ENCODE peak calls at places on chromosomes 11 and 22, in five cellular contexts. One of them, this sample, is unnamed.

GRCh38 chr11:45173064-45173463 is 26.6 kb downstream of the PRDM11 start:
- DNase-seq in spleen: no peak
- DNase-seq in body of pancreas: no peak
- DNase-seq in tibial artery: no peak
- DNase-seq in thoracic aorta: no peak
- DNase-seq in this sample: peak; percentile 76

GRCh38 chr11:4065086-4065485 is 29.5 kb upstream of the RRM1 start:
- DNase-seq in spleen: no peak
- DNase-seq in body of pancreas: no peak
- DNase-seq in tibial artery: no peak
- DNase-seq in thoracic aorta: no peak
- DNase-seq in this sample: no peak

GRCh38 chr11:8777907-8778767 is 95.5 kb downstream of the RPL27A start:
- DNase-seq in spleen: no peak
- DNase-seq in body of pancreas: peak; percentile 46
- DNase-seq in tibial artery: peak; percentile 55
- DNase-seq in thoracic aorta: peak; percentile 53
- DNase-seq in this sample: peak; percentile 33

GRCh38 chr11:12900496-12900895 is 108.6 kb upstream of the RASSF10 start:
- DNase-seq in spleen: no peak
- DNase-seq in body of pancreas: peak; percentile 36
- DNase-seq in tibial artery: no peak
- DNase-seq in thoracic aorta: no peak
- DNase-seq in this sample: no peak

GRCh38 chr22:39926175-39927152 is 25.6 kb downstream of the GRAP2 start:
- DNase-seq in spleen: no peak
- DNase-seq in body of pancreas: peak; percentile 13
- DNase-seq in tibial artery: no peak
- DNase-seq in thoracic aorta: no peak
- DNase-seq in this sample: peak; percentile 28

GRCh38 chr11:1230456-1231395 is 7.9 kb downstream of the MUC5B start:
- DNase-seq in spleen: peak; percentile 68
- DNase-seq in body of pancreas: no peak
- DNase-seq in tibial artery: no peak
- DNase-seq in thoracic aorta: no peak
- DNase-seq in this sample: peak; percentile 8

GRCh38 chr11:113311536-113311935 is 2.8 kb upstream of the TTC12 start:
- DNase-seq in spleen: no peak
- DNase-seq in body of pancreas: no peak
- DNase-seq in tibial artery: no peak
- DNase-seq in thoracic aorta: no peak
- DNase-seq in this sample: no peak

GRCh38 chr22:22881116-22882032 is 6.2 kb upstream of the IGLL5 start:
- DNase-seq in spleen: no peak
- DNase-seq in body of pancreas: no peak
- DNase-seq in tibial artery: no peak
- DNase-seq in thoracic aorta: no peak
- DNase-seq in this sample: no peak

GRCh38 chr22:31439805-31440204 is 40.4 kb downstream of the DRG1 start:
- DNase-seq in spleen: no peak
- DNase-seq in body of pancreas: no peak
- DNase-seq in tibial artery: no peak
- DNase-seq in thoracic aorta: no peak
- DNase-seq in this sample: no peak

GRCh38 chr11:78331711-78332110 is 85.9 kb downstream of the GAB2 start:
- DNase-seq in spleen: no peak
- DNase-seq in body of pancreas: no peak
- DNase-seq in tibial artery: no peak
- DNase-seq in thoracic aorta: no peak
- DNase-seq in this sample: no peak

GRCh38 chr11:129695543-129696308 is 119.9 kb upstream of the TMEM45B start:
- DNase-seq in spleen: peak; percentile 86
- DNase-seq in body of pancreas: peak; percentile 76
- DNase-seq in tibial artery: no peak
- DNase-seq in thoracic aorta: no peak
- DNase-seq in this sample: peak; percentile 80

GRCh38 chr11:77244277-77245014 is 57.0 kb downstream of the GDPD4 start:
- DNase-seq in spleen: no peak
- DNase-seq in body of pancreas: no peak
- DNase-seq in tibial artery: no peak
- DNase-seq in thoracic aorta: no peak
- DNase-seq in this sample: no peak

GRCh38 chr11:65436412-65437032 is 13.9 kb downstream of the NEAT1 start:
- DNase-seq in spleen: no peak
- DNase-seq in body of pancreas: no peak
- DNase-seq in tibial artery: no peak
- DNase-seq in thoracic aorta: no peak
- DNase-seq in this sample: peak; percentile 19

GRCh38 chr22:26718905-26719304 is 61.5 kb downstream of the MIAT start:
- DNase-seq in spleen: no peak
- DNase-seq in body of pancreas: no peak
- DNase-seq in tibial artery: no peak
- DNase-seq in thoracic aorta: no peak
- DNase-seq in this sample: no peak

GRCh38 chr22:40215266-40215665 is 37.5 kb downstream of the TNRC6B start:
- DNase-seq in spleen: no peak
- DNase-seq in body of pancreas: peak; percentile 50
- DNase-seq in tibial artery: peak; percentile 52
- DNase-seq in thoracic aorta: no peak
- DNase-seq in this sample: no peak

GRCh38 chr11:64253043-64253442 is 1.7 kb downstream of the PLCB3 start:
- DNase-seq in spleen: no peak
- DNase-seq in body of pancreas: no peak
- DNase-seq in tibial artery: no peak
- DNase-seq in thoracic aorta: no peak
- DNase-seq in this sample: no peak

GRCh38 chr11:37504066-37504611 is 906.1 kb upstream of the RAG2 start:
- DNase-seq in spleen: no peak
- DNase-seq in body of pancreas: no peak
- DNase-seq in tibial artery: no peak
- DNase-seq in thoracic aorta: no peak
- DNase-seq in this sample: no peak

GRCh38 chr11:70191495-70192140 is 11.5 kb upstream of the FADD start:
- DNase-seq in spleen: peak; percentile 87
- DNase-seq in body of pancreas: peak; percentile 75
- DNase-seq in tibial artery: peak; percentile 62
- DNase-seq in thoracic aorta: no peak
- DNase-seq in this sample: peak; percentile 79

GRCh38 chr11:12803086-12803826 is 129.0 kb downstream of the TEAD1 start:
- DNase-seq in spleen: no peak
- DNase-seq in body of pancreas: no peak
- DNase-seq in tibial artery: no peak
- DNase-seq in thoracic aorta: no peak
- DNase-seq in this sample: no peak

GRCh38 chr11:128731041-128731663 is 37.3 kb downstream of the FLI1 start:
- DNase-seq in spleen: no peak
- DNase-seq in body of pancreas: no peak
- DNase-seq in tibial artery: no peak
- DNase-seq in thoracic aorta: no peak
- DNase-seq in this sample: peak; percentile 37

GRCh38 chr22:46612341-46612903 is 7.8 kb upstream of the GRAMD4 start:
- DNase-seq in spleen: peak; percentile 81
- DNase-seq in body of pancreas: no peak
- DNase-seq in tibial artery: no peak
- DNase-seq in thoracic aorta: no peak
- DNase-seq in this sample: no peak

GRCh38 chr11:8828055-8828454 is 82.9 kb upstream of the AKIP1 start:
- DNase-seq in spleen: no peak
- DNase-seq in body of pancreas: no peak
- DNase-seq in tibial artery: no peak
- DNase-seq in thoracic aorta: no peak
- DNase-seq in this sample: no peak

GRCh38 chr11:47186076-47186936 is at the start of gene PACSIN3:
- DNase-seq in spleen: peak; percentile 82
- DNase-seq in body of pancreas: peak; percentile 44
- DNase-seq in tibial artery: no peak
- DNase-seq in thoracic aorta: no peak
- DNase-seq in this sample: peak; percentile 61

GRCh38 chr22:26713823-26714449 is 56.5 kb downstream of the MIAT start:
- DNase-seq in spleen: no peak
- DNase-seq in body of pancreas: no peak
- DNase-seq in tibial artery: peak; percentile 51
- DNase-seq in thoracic aorta: no peak
- DNase-seq in this sample: no peak

GRCh38 chr22:39349506-39349966 is 255 bp upstream of the SYNGR1 start:
- DNase-seq in spleen: peak; percentile 79
- DNase-seq in body of pancreas: peak; percentile 33
- DNase-seq in tibial artery: no peak
- DNase-seq in thoracic aorta: no peak
- DNase-seq in this sample: peak; percentile 27

GRCh38 chr11:64598797-64599697 is 8.0 kb downstream of the SLC22A12 start:
- DNase-seq in spleen: peak; percentile 65
- DNase-seq in body of pancreas: no peak
- DNase-seq in tibial artery: no peak
- DNase-seq in thoracic aorta: no peak
- DNase-seq in this sample: no peak

GRCh38 chr11:118379497-118379896 is 20.1 kb downstream of the UBE4A start:
- DNase-seq in spleen: no peak
- DNase-seq in body of pancreas: no peak
- DNase-seq in tibial artery: no peak
- DNase-seq in thoracic aorta: no peak
- DNase-seq in this sample: no peak

GRCh38 chr11:10991372-10991771 is 133.5 kb upstream of the ZBED5 start:
- DNase-seq in spleen: no peak
- DNase-seq in body of pancreas: no peak
- DNase-seq in tibial artery: no peak
- DNase-seq in thoracic aorta: no peak
- DNase-seq in this sample: no peak

GRCh38 chr22:37266581-37267127 is 15.7 kb upstream of the CYTH4 start:
- DNase-seq in spleen: peak; percentile 77
- DNase-seq in body of pancreas: no peak
- DNase-seq in tibial artery: no peak
- DNase-seq in thoracic aorta: no peak
- DNase-seq in this sample: no peak

GRCh38 chr22:19962246-19962908 is 20.8 kb upstream of the TXNRD2 start:
- DNase-seq in spleen: peak; percentile 80
- DNase-seq in body of pancreas: peak; percentile 92
- DNase-seq in tibial artery: peak; percentile 62
- DNase-seq in thoracic aorta: no peak
- DNase-seq in this sample: peak; percentile 88
- H3K4me1 ChIP-seq in spleen: peaks cover 2% of the 10 kb centered on the region
- H3K4me1 ChIP-seq in body of pancreas: peaks cover 58% of the 10 kb centered on the region
- H3K4me1 ChIP-seq in tibial artery: peaks cover 38% of the 10 kb centered on the region
- H3K4me1 ChIP-seq in thoracic aorta: peaks cover 27% of the 10 kb centered on the region
- H3K4me1 ChIP-seq in this sample: peaks cover 35% of the 10 kb centered on the region

GRCh38 chr22:42367980-42368378 is 64.2 kb downstream of the NFAM1 start:
- DNase-seq in spleen: no peak
- DNase-seq in body of pancreas: peak; percentile 19
- DNase-seq in tibial artery: no peak
- DNase-seq in thoracic aorta: no peak
- DNase-seq in this sample: peak; percentile 39

GRCh38 chr22:42366815-42367581 is 65.2 kb downstream of the NFAM1 start:
- DNase-seq in spleen: no peak
- DNase-seq in body of pancreas: no peak
- DNase-seq in tibial artery: peak; percentile 30
- DNase-seq in thoracic aorta: no peak
- DNase-seq in this sample: peak; percentile 28

GRCh38 chr22:42364641-42365336 is 67.4 kb downstream of the NFAM1 start:
- DNase-seq in spleen: no peak
- DNase-seq in body of pancreas: no peak
- DNase-seq in tibial artery: peak; percentile 33
- DNase-seq in thoracic aorta: no peak
- DNase-seq in this sample: no peak

GRCh38 chr22:42365337-42365865 is 66.8 kb downstream of the NFAM1 start:
- DNase-seq in spleen: no peak
- DNase-seq in body of pancreas: no peak
- DNase-seq in tibial artery: no peak
- DNase-seq in thoracic aorta: no peak
- DNase-seq in this sample: no peak

DNA sequence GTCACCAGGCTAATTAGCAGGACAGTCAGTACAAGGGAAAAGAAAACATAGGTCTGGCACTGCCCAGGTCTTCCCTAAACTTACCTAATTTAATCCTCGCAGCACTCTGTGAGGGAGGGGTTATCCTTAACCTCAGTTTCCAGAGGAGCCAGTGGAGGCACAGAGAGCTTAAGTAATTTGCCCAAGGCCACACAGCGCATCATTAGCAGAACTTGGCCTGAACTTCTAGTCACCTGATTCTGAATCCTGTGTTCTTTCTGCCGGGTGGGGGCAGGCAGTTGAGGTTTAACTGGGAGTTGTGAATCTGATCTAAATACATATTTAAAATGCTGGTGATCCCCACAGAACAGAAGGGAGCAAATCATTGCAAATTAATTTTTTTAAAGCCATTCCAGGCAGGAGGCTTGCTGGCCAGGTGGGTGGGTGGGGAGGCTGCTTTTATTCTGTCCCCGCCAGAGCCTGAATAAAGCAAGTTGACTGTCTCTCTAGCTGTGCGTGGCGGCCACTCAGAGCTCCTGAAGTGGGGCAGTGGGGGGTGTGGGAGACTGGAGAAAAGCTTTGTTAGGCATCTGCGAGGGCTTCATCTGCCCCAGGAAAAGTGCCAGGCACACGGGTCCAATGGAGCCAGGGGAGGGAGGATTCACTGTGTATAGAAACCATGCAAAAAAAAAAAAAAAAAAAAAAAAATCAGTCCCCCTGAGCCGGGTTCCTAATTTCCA is 66.1 kb downstream of the NFAM1 start:
- DNase-seq in spleen: no peak
- DNase-seq in body of pancreas: no peak
- DNase-seq in tibial artery: no peak
- DNase-seq in thoracic aorta: no peak
- DNase-seq in this sample: no peak
- H3K4me3 ChIP-seq in spleen: no peak overlapping the region
- H3K4me3 ChIP-seq in body of pancreas: no peak overlapping the region
- H3K4me3 ChIP-seq in tibial artery: no peak overlapping the region
- H3K4me3 ChIP-seq in thoracic aorta: no peak overlapping the region
- H3K4me3 ChIP-seq in this sample: no peak overlapping the region

GRCh38 chr11:28690746-28691145 is 582.6 kb downstream of the METTL15 start:
- DNase-seq in spleen: no peak
- DNase-seq in body of pancreas: no peak
- DNase-seq in tibial artery: no peak
- DNase-seq in thoracic aorta: no peak
- DNase-seq in this sample: no peak
- H3K27ac ChIP-seq in spleen: no peak overlapping the region
- H3K27ac ChIP-seq in body of pancreas: no peak overlapping the region
- H3K27ac ChIP-seq in tibial artery: no peak overlapping the region
- H3K27ac ChIP-seq in thoracic aorta: no peak overlapping the region
- H3K27ac ChIP-seq in this sample: no peak overlapping the region

GRCh38 chr11:131375421-131375820 is 5.0 kb downstream of the NTM start:
- DNase-seq in spleen: no peak
- DNase-seq in body of pancreas: no peak
- DNase-seq in tibial artery: no peak
- DNase-seq in thoracic aorta: no peak
- DNase-seq in this sample: no peak

GRCh38 chr11:131378931-131379330 is 8.5 kb downstream of the NTM start:
- DNase-seq in spleen: no peak
- DNase-seq in body of pancreas: no peak
- DNase-seq in tibial artery: no peak
- DNase-seq in thoracic aorta: no peak
- DNase-seq in this sample: no peak

GRCh38 chr11:131373756-131374155 is 3.3 kb downstream of the NTM start:
- DNase-seq in spleen: no peak
- DNase-seq in body of pancreas: no peak
- DNase-seq in tibial artery: no peak
- DNase-seq in thoracic aorta: no peak
- DNase-seq in this sample: no peak

GRCh38 chr11:131373326-131373725 is 2.9 kb downstream of the NTM start:
- DNase-seq in spleen: no peak
- DNase-seq in body of pancreas: no peak
- DNase-seq in tibial artery: no peak
- DNase-seq in thoracic aorta: no peak
- DNase-seq in this sample: no peak

GRCh38 chr11:131375936-131376335 is 5.5 kb downstream of the NTM start:
- DNase-seq in spleen: no peak
- DNase-seq in body of pancreas: no peak
- DNase-seq in tibial artery: no peak
- DNase-seq in thoracic aorta: no peak
- DNase-seq in this sample: no peak
- H3K4me1 ChIP-seq in spleen: no peaks in the 10 kb centered on the region
- H3K4me1 ChIP-seq in body of pancreas: peaks cover 13% of the 10 kb centered on the region
- H3K4me1 ChIP-seq in tibial artery: peaks cover 7% of the 10 kb centered on the region
- H3K4me1 ChIP-seq in thoracic aorta: no peaks in the 10 kb centered on the region
- H3K4me1 ChIP-seq in this sample: no peaks in the 10 kb centered on the region

This sample was measured in transverse colon.